ENCODE peak calls at places on chromosomes 4 and X, in eight cellular contexts. X is kidney epithelial cell; K is stimulated activated CD4-positive, alpha-beta T cell treated with anti-CD3 and anti-CD28 coated beads, Interleukin-15, amount 100 ng/mL, for 48 hours; G is RWPE1; V is stimulated activated CD8-positive, alpha-beta memory T cell treated with anti-CD3 and anti-CD28 coated beads, Interleukin-15, amount 100 ng/mL, for 24 hours; D is left lobe of liver; F is GM10248; I is fibroblast of lung. W is an unnamed sample.

GRCh38 chrX:7582191-7582590 is 260.8 kb upstream of the VCX start:
- DNase-seq in G (no peak), I (no peak), V (no peak), F (no peak), K (no peak), D (no peak), X (no peak), W (no peak)

GRCh38 chrX:139826065-139827044 is 106.5 kb downstream of the ATP11C start:
- DNase-seq in I (peak; percentile 52), X (no peak), V (no peak), D (peak; percentile 47), G (no peak), F (no peak), K (no peak), W (peak; percentile 33)

GRCh38 chr4:6011686-6012085 is 6.5 kb downstream of the C4orf50 start:
- DNase-seq in D (no peak), G (no peak), X (no peak), V (no peak), K (no peak), F (no peak), I (no peak), W (no peak)

GRCh38 chr4:120056249-120056648 is 10.4 kb downstream of the MAD2L1 start:
- DNase-seq in I (peak; percentile 75), G (no peak), V (no peak), D (no peak), K (no peak), X (no peak), F (no peak), W (no peak)

GRCh38 chr4:6965329-6965728 is 55.7 kb downstream of the TBC1D14 start:
- DNase-seq in D (no peak), X (no peak), G (no peak), F (no peak), K (no peak), I (no peak), V (no peak), W (no peak)

GRCh38 chr4:128353791-128354190 is 66.2 kb upstream of the PGRMC2 start:
- DNase-seq in K (no peak), V (no peak), F (no peak), I (peak; percentile 82), G (no peak), D (no peak), X (no peak), W (peak; percentile 92)

GRCh38 chrX:49187028-49187394 is 838 bp upstream of the PRICKLE3 start:
- DNase-seq in X (no peak), F (no peak), I (no peak), K (no peak), V (no peak), G (no peak), D (no peak), W (no peak)

GRCh38 chrX:112818114-112819012 is 22.3 kb downstream of the AMOT start:
- DNase-seq in X (no peak), D (no peak), F (no peak), G (no peak), I (no peak), V (no peak), K (no peak), W (no peak)

GRCh38 chr4:2103127-2103842 is 44.2 kb downstream of the NAT8L start:
- DNase-seq in K (no peak), I (no peak), F (no peak), V (no peak), G (no peak), X (no peak), D (no peak), W (no peak)

GRCh38 chr4:68905598-68906237 is 45.9 kb downstream of the UGT2A3 start:
- DNase-seq in V (no peak), X (no peak), D (peak; percentile 53), K (no peak), G (no peak), I (peak; percentile 0), F (no peak), W (no peak)

GRCh38 chrX:41334866-41335589 is 1.1 kb downstream of the DDX3X start:
- DNase-seq in K (peak; percentile 37), V (peak; percentile 31), X (no peak), I (peak; percentile 59), D (peak; percentile 56), F (peak; percentile 54), G (peak; percentile 42), W (no peak)

GRCh38 chrX:110280954-110281353 is 36.9 kb downstream of the AMMECR1 start:
- DNase-seq in F (no peak), D (no peak), G (no peak), I (peak; percentile 71), K (no peak), V (no peak), X (no peak), W (no peak)

GRCh38 chrX:34275710-34276109 is 143.6 kb upstream of the FAM47A start:
- DNase-seq in X (no peak), D (no peak), V (no peak), K (no peak), G (no peak), F (no peak), I (no peak), W (no peak)

GRCh38 chr4:30770049-30770549 is 49.9 kb downstream of the PCDH7 start:
- DNase-seq in X (peak; percentile 44), G (peak; percentile 62), V (no peak), D (no peak), F (no peak), K (no peak), I (peak; percentile 80), W (no peak)

GRCh38 chr4:73741140-73741749 is 876 bp downstream of the CXCL8 start:
- DNase-seq in K (no peak), V (no peak), F (no peak), I (no peak), D (no peak), G (no peak), X (no peak), W (no peak)

GRCh38 chr4:181855307-181855706 is 387.9 kb upstream of the TENM3 start:
- DNase-seq in V (no peak), G (no peak), K (no peak), I (peak; percentile 28), D (no peak), F (no peak), X (no peak), W (no peak)

GRCh38 chrX:115889121-115889890 is 281.2 kb upstream of the AGTR2 start:
- DNase-seq in G (no peak), D (no peak), V (no peak), I (no peak), K (no peak), X (no peak), F (no peak), W (no peak)

GRCh38 chr4:166735553-166735952 is 498.7 kb downstream of the SPOCK3 start:
- DNase-seq in G (no peak), I (no peak), X (no peak), D (no peak), V (no peak), K (no peak), F (no peak), W (no peak)

GRCh38 chr4:159174645-159175147 is 71.8 kb downstream of the RAPGEF2 start:
- DNase-seq in K (no peak), I (no peak), V (no peak), F (no peak), D (no peak), X (no peak), G (no peak), W (no peak)

GRCh38 chrX:70436380-70436779 is 8.3 kb upstream of the DLG3 start:
- DNase-seq in V (no peak), I (no peak), X (no peak), G (no peak), D (no peak), F (no peak), K (no peak), W (no peak)

GRCh38 chr4:143773998-143774898 is 73.8 kb upstream of the FREM3 start:
- DNase-seq in X (peak; percentile 18), D (no peak), F (peak; percentile 35), K (peak; percentile 29), G (peak; percentile 1), V (peak; percentile 4), I (peak; percentile 64), W (no peak)

GRCh38 chrX:50707955-50708694 is 105.9 kb downstream of the SHROOM4 start:
- DNase-seq in X (no peak), K (no peak), V (no peak), G (no peak), I (no peak), F (no peak), D (peak; percentile 43), W (no peak)

GRCh38 chr4:41294445-41295062 is 37.8 kb downstream of the UCHL1 start:
- DNase-seq in I (peak; percentile 9), D (no peak), F (no peak), G (no peak), V (no peak), K (no peak), X (no peak), W (no peak)

GRCh38 chr4:47531241-47531953 is 46.3 kb downstream of the ATP10D start:
- DNase-seq in V (no peak), D (no peak), X (peak; percentile 79), I (peak; percentile 75), F (peak; percentile 34), G (peak; percentile 70), K (peak; percentile 0), W (peak; percentile 68)

GRCh38 chrX:11412715-11413623 is 119.8 kb downstream of the AMELX start:
- DNase-seq in K (no peak), D (no peak), X (no peak), F (no peak), V (no peak), G (no peak), I (no peak), W (no peak)

GRCh38 chr4:138413273-138413672 is 171.1 kb upstream of the SLC7A11 start:
- DNase-seq in V (no peak), D (no peak), K (no peak), F (no peak), G (no peak), X (no peak), I (no peak), W (no peak)

GRCh38 chr4:169047967-169048366 is 37.9 kb upstream of the CBR4 start:
- DNase-seq in K (no peak), F (no peak), X (no peak), G (no peak), D (no peak), I (no peak), V (no peak), W (no peak)

GRCh38 chr4:184792950-184793555 is 32.7 kb downstream of the ACSL1 start:
- DNase-seq in F (no peak), K (peak; percentile 41), X (peak; percentile 99), G (peak; percentile 92), I (peak; percentile 97), D (no peak), V (no peak), W (peak; percentile 99)

GRCh38 chrX:130158311-130158710 is 7.3 kb downstream of the AIFM1 start:
- DNase-seq in I (no peak), V (no peak), F (no peak), K (no peak), D (no peak), X (no peak), G (no peak), W (no peak)

GRCh38 chrX:37608156-37608555 is 36.7 kb downstream of the LANCL3 start:
- DNase-seq in G (no peak), X (no peak), K (no peak), D (no peak), I (no peak), F (no peak), V (no peak), W (no peak)

W was measured in retinal pigment epithelial cell.